ENCODE peak calls at places on chromosome X, in seven cellular contexts. A is GM12878, L is SK-N-SH, R is K562, N is HepG2, F is GM12892, X is H1. Q is an unnamed sample.

GRCh38 chrX:78066110-78066509 is 37.9 kb upstream of the PGK1 start:
- DNase-seq in A (no peak), L (no peak), R (no peak), N (no peak), F (no peak), X (no peak), Q (no peak)

GRCh38 chrX:101507986-101508385 is 22.7 kb downstream of the ARMCX4 start:
- DNase-seq in A (no peak), L (no peak), R (no peak), N (no peak), F (no peak), X (no peak), Q (no peak)

GRCh38 chrX:46209768-46210167 is 335.5 kb downstream of the ZNF674 start:
- DNase-seq in A (no peak), L (no peak), R (no peak), N (no peak), F (no peak), X (no peak), Q (no peak)

GRCh38 chrX:54721424-54721823 is 76.6 kb downstream of the ITIH6 start:
- DNase-seq in A (no peak), L (no peak), R (no peak), N (no peak), F (no peak), X (no peak), Q (no peak)

GRCh38 chrX:54452920-54453319 is 12.7 kb downstream of the TSR2 start:
- DNase-seq in A (no peak), L (peak; percentile 63), R (peak; percentile 32), N (peak; percentile 27), F (no peak), X (no peak), Q (no peak)

GRCh38 chrX:52576946-52577345 is 60.1 kb upstream of the XAGE1B start:
- DNase-seq in A (no peak), L (no peak), R (no peak), N (no peak), F (no peak), X (no peak), Q (no peak)

GRCh38 chrX:103310592-103311400 is at the start of gene BEX2:
- DNase-seq in A (no peak), L (peak; percentile 89), R (peak; percentile 68), N (no peak), F (peak; percentile 39), X (peak; percentile 46), Q (peak; percentile 54)

GRCh38 chrX:65582450-65583082 is 48.0 kb upstream of the LAS1L start:
- DNase-seq in A (no peak), L (no peak), R (peak; percentile 39), N (no peak), F (no peak), X (no peak), Q (no peak)

DNA sequence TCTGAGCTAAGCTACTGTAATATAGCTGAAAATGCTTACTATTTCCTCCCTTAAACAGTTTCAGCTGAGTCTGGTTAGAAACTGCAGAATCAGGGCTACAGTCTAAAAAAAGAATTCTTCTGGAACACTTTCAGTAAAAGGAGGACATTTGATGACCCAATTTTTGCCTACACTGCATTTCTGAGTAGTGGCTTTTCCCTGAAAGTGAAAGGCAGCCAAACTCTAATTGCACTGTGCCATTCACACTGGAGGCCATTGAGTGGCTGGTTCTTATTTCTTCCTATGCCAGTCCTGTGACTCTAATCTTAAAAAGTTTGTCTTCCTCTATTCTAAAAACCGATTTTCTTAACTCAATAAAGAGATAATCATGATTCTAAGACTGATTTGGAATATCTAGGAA is 526.0 kb downstream of the CFAP47 start:
- DNase-seq in A (no peak), L (no peak), R (no peak), N (no peak), F (no peak), X (no peak), Q (no peak)
- TF ChIP-seq TAF1 in A (no peak), L (no peak), R (no peak), N (no peak), F (no peak), X (no peak), Q (no peak)

GRCh38 chrX:9566150-9566621 is 101.3 kb downstream of the TBL1X start:
- DNase-seq in A (no peak), L (no peak), R (peak; percentile 8), N (peak; percentile 65), F (no peak), X (no peak), Q (no peak)
- TF ChIP-seq TAF1 in A (no peak), L (no peak), R (no peak), N (no peak), F (no peak), X (no peak), Q (no peak)

DNA sequence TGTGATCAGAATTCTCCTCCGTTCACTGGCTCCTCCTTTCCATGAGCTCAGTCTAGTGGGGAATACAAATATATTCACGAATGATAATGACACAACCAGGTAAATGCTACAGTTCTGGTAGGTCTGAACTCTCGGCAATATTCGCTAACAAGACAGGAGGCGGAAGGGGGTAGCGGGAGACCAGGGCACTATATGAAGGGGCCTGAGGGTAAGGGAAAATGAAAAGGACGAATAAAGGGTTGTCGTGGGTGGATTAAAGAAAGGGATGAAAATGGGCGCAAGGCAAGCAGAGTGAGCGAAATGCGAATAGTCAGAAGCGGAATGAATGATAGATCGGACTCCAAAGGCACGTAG is 743 bp downstream of the NKAP start:
- DNase-seq in A (no peak), L (no peak), R (no peak), N (peak; percentile 9), F (no peak), X (no peak), Q (no peak)
- TF ChIP-seq TAF1 in A (no peak), L (no peak), R (no peak), N (no peak), F (no peak), X (no peak), Q (no peak)

GRCh38 chrX:63746278-63746677 is 38.7 kb downstream of the ARHGEF9 start:
- DNase-seq in A (no peak), L (no peak), R (no peak), N (no peak), F (no peak), X (no peak), Q (no peak)

GRCh38 chrX:63744850-63745249 is 40.2 kb downstream of the ARHGEF9 start:
- DNase-seq in A (no peak), L (peak; percentile 24), R (no peak), N (no peak), F (no peak), X (no peak), Q (no peak)

GRCh38 chrX:63746715-63747114 is 38.3 kb downstream of the ARHGEF9 start:
- DNase-seq in A (no peak), L (no peak), R (no peak), N (no peak), F (no peak), X (no peak), Q (no peak)

GRCh38 chrX:63740382-63740781 is 44.6 kb downstream of the ARHGEF9 start:
- DNase-seq in A (no peak), L (no peak), R (no peak), N (no peak), F (no peak), X (no peak), Q (no peak)

GRCh38 chrX:63743596-63743995 is 41.4 kb downstream of the ARHGEF9 start:
- DNase-seq in A (no peak), L (no peak), R (no peak), N (no peak), F (no peak), X (no peak), Q (no peak)
- TF ChIP-seq TAF1 in A (no peak), L (no peak), R (no peak), N (no peak), F (no peak), X (no peak), Q (no peak)

GRCh38 chrX:151982217-151982616 is 7.7 kb upstream of the GABRE start:
- DNase-seq in A (no peak), L (no peak), R (no peak), N (peak; percentile 78), F (no peak), X (no peak), Q (no peak)
- TF ChIP-seq TAF1 in A (no peak), L (no peak), R (no peak), N (no peak), F (no peak), X (no peak), Q (no peak)

GRCh38 chrX:40261955-40262596 is 164.3 kb upstream of the BCOR start:
- DNase-seq in A (no peak), L (no peak), R (peak; percentile 52), N (no peak), F (no peak), X (no peak), Q (no peak)
- TF ChIP-seq TAF1 in A (no peak), L (no peak), R (no peak), N (no peak), F (no peak), X (no peak), Q (no peak)

GRCh38 chrX:23765449-23765848 is 17.5 kb upstream of the SAT1 start:
- DNase-seq in A (no peak), L (no peak), R (no peak), N (no peak), F (no peak), X (no peak), Q (no peak)
- TF ChIP-seq TAF1 in A (no peak), L (no peak), R (no peak), N (no peak), F (no peak), X (no peak), Q (no peak)

GRCh38 chrX:154804564-154804956 is 725 bp downstream of the MPP1 start:
- DNase-seq in A (no peak), L (peak; percentile 44), R (no peak), N (no peak), F (no peak), X (no peak), Q (no peak)

GRCh38 chrX:154797006-154797405 is 8.3 kb downstream of the MPP1 start:
- DNase-seq in A (no peak), L (no peak), R (no peak), N (no peak), F (no peak), X (no peak), Q (no peak)

GRCh38 chrX:154802838-154803410 is 2.4 kb downstream of the MPP1 start:
- DNase-seq in A (no peak), L (no peak), R (no peak), N (no peak), F (no peak), X (no peak), Q (no peak)

GRCh38 chrX:154799554-154800348 is 5.5 kb downstream of the MPP1 start:
- DNase-seq in A (no peak), L (no peak), R (no peak), N (peak; percentile 90), F (no peak), X (no peak), Q (no peak)

GRCh38 chrX:154800508-154801207 is 4.6 kb downstream of the MPP1 start:
- DNase-seq in A (no peak), L (no peak), R (no peak), N (peak; percentile 36), F (no peak), X (no peak), Q (no peak)
- TF ChIP-seq TAF1 in A (no peak), L (no peak), R (peak; percentile 18), N (no peak), F (no peak), X (no peak), Q (no peak)